ENCODE peak calls at places on chromosome 19, in seven cellular contexts. U is caudate nucleus; W is stimulated activated CD4-positive, alpha-beta T cell treated with anti-CD3 and anti-CD28 coated beads, Interleukin-15, amount 100 ng/mL, for 1 hour; X is AG10803; H is MG63; A is NCI-H187 treated with DMSO at 0.1 percent for 48 hours; M is foreskin keratinocyte. I is an unnamed sample.

GRCh38 chr19:42154471-42155323 is 22.5 kb upstream of the POU2F2 start:
- DNase-seq in W (no peak), M (no peak), H (no peak), A (no peak), X (no peak), U (no peak), I (no peak)

GRCh38 chr19:17718988-17719711 is at the start of gene MAP1S:
- DNase-seq in M (no peak), U (no peak), W (peak), H (peak), X (peak), A (no peak), I (peak)

GRCh38 chr19:12126707-12127106 is 13.4 kb downstream of the ZNF20 start:
- DNase-seq in W (no peak), H (peak), A (no peak), U (no peak), X (no peak), M (no peak), I (no peak)

GRCh38 chr19:48549380-48549779 is 2.6 kb upstream of the SULT2B1 start:
- DNase-seq in U (no peak), W (no peak), X (no peak), H (no peak), M (no peak), A (no peak), I (no peak)

GRCh38 chr19:32012886-32013635 is 332.3 kb upstream of the ZNF507 start:
- DNase-seq in M (no peak), X (no peak), U (no peak), H (peak), W (no peak), A (no peak), I (no peak)

GRCh38 chr19:43444531-43445340 is 20.7 kb downstream of the LYPD3 start:
- DNase-seq in W (no peak), U (no peak), H (no peak), X (no peak), M (no peak), A (no peak), I (no peak)

GRCh38 chr19:41872775-41873647 is 4.1 kb upstream of the CD79A start:
- DNase-seq in A (peak), X (peak), H (peak), W (peak), M (no peak), U (peak), I (peak)

GRCh38 chr19:2475018-2475701 is 767 bp upstream of the GADD45B start:
- DNase-seq in U (no peak), W (peak), X (peak), A (no peak), H (peak), M (no peak), I (no peak)

GRCh38 chr19:10694706-10695105 is 6.5 kb upstream of the QTRT1 start:
- DNase-seq in W (no peak), X (no peak), H (no peak), M (no peak), U (no peak), A (no peak), I (no peak)

GRCh38 chr19:33387351-33388230 is 14.1 kb downstream of the CEBPG start:
- DNase-seq in U (no peak), M (no peak), X (no peak), H (no peak), W (no peak), A (no peak), I (no peak)

GRCh38 chr19:3683866-3684816 is 16.1 kb downstream of the PIP5K1C start:
- DNase-seq in U (no peak), H (no peak), M (no peak), A (no peak), X (no peak), W (no peak), I (no peak)

GRCh38 chr19:10431943-10432735 is 11.8 kb downstream of the PDE4A start:
- DNase-seq in X (peak), U (no peak), H (peak), W (peak), M (no peak), A (no peak), I (no peak)

GRCh38 chr19:41376241-41376997 is at the start of gene TMEM91:
- DNase-seq in M (no peak), U (no peak), H (no peak), W (no peak), A (no peak), X (no peak), I (no peak)

GRCh38 chr19:55694656-55695491 is 19.8 kb downstream of the EPN1 start:
- DNase-seq in A (no peak), U (no peak), X (no peak), M (no peak), W (no peak), H (no peak), I (no peak)

GRCh38 chr19:39405930-39406655 is 554 bp upstream of the ZFP36 start:
- DNase-seq in H (no peak), X (no peak), M (no peak), U (no peak), A (no peak), W (peak), I (no peak)

GRCh38 chr19:46211201-46211881 is 18.2 kb upstream of the IGFL1 start:
- DNase-seq in M (peak), U (no peak), X (peak), W (no peak), H (peak), A (no peak), I (no peak)

GRCh38 chr19:53577968-53578367 is 40.0 kb downstream of the ZNF331 start:
- DNase-seq in A (no peak), X (no peak), U (no peak), M (no peak), H (no peak), W (no peak), I (no peak)

GRCh38 chr19:14381689-14382474 is 638 bp downstream of the ADGRE5 start:
- DNase-seq in U (no peak), M (no peak), H (peak), A (no peak), X (peak), W (peak), I (no peak)

GRCh38 chr19:30543243-30543945 is 171.2 kb downstream of the ZNF536 start:
- DNase-seq in A (no peak), H (no peak), M (no peak), W (no peak), U (no peak), X (no peak), I (no peak)

GRCh38 chr19:16605552-16605951 is 22.5 kb downstream of the MED26 start:
- DNase-seq in X (no peak), W (no peak), M (no peak), A (no peak), H (no peak), U (no peak), I (no peak)

GRCh38 chr19:13241321-13242104 is 91.3 kb downstream of the IER2 start:
- DNase-seq in M (no peak), X (no peak), U (no peak), H (peak), W (no peak), A (no peak), I (no peak)

GRCh38 chr19:15404780-15405211 is 14.0 kb downstream of the AKAP8L start:
- DNase-seq in U (no peak), M (no peak), H (no peak), A (no peak), W (no peak), X (no peak), I (no peak)